ENCODE peak calls at places on chromosomes 11 and 22, in ten cellular contexts. V is heart right ventricle, B is esophagus muscularis mucosa, E is uterus, D is esophagus squamous epithelium, F is pancreas, P is heart left ventricle, U is cardiac fibroblast, K is tibial artery, H is type B pancreatic cell. A is an unnamed sample.
A peak's percentile ranks its signal among the peaks of the same experiment; 100 is the strongest.

GRCh38 chr11:114075343-114075610 is 15.8 kb downstream of the ZBTB16 start:
- DNase-seq in V (no peak), B (no peak), E (no peak), D (no peak), F (no peak), P (no peak), U (no peak), K (no peak), H (no peak), A (no peak)

GRCh38 chr11:19316434-19316833 is 75.7 kb upstream of the E2F8 start:
- DNase-seq in V (peak; percentile 42), B (peak; percentile 92), E (no peak), D (no peak), F (no peak), P (peak; percentile 39), U (peak; percentile 78), K (peak; percentile 73), H (no peak), A (no peak)

GRCh38 chr22:47129902-47130301 is 367.5 kb downstream of the TBC1D22A start:
- DNase-seq in V (no peak), B (no peak), E (no peak), D (no peak), F (no peak), P (no peak), U (no peak), K (peak; percentile 53), H (no peak), A (peak; percentile 81)

GRCh38 chr11:19279455-19279854 is 38.7 kb upstream of the E2F8 start:
- DNase-seq in V (no peak), B (no peak), E (no peak), D (no peak), F (no peak), P (no peak), U (no peak), K (no peak), H (no peak), A (no peak)

GRCh38 chr22:30262917-30263741 is 3.5 kb downstream of the OSM start:
- DNase-seq in V (peak; percentile 76), B (no peak), E (peak; percentile 74), D (no peak), F (peak; percentile 76), P (peak; percentile 75), U (peak; percentile 72), K (peak; percentile 79), H (peak; percentile 87), A (peak; percentile 53)

GRCh38 chr11:28757725-28758515 is 649.7 kb downstream of the METTL15 start:
- DNase-seq in V (no peak), B (no peak), E (no peak), D (no peak), F (no peak), P (no peak), U (peak; percentile 88), K (no peak), H (no peak), A (peak; percentile 46)

GRCh38 chr11:128042290-128042751 is 545.0 kb downstream of the ETS1 start:
- DNase-seq in V (no peak), B (no peak), E (no peak), D (no peak), F (no peak), P (no peak), U (no peak), K (no peak), H (no peak), A (no peak)

GRCh38 chr11:46315033-46315738 is 32.1 kb upstream of the DGKZ start:
- DNase-seq in V (peak; percentile 57), B (no peak), E (peak; percentile 69), D (no peak), F (peak; percentile 72), P (peak; percentile 59), U (peak; percentile 86), K (no peak), H (no peak), A (peak; percentile 70)

GRCh38 chr11:111409915-111410314 is 30.8 kb upstream of the POU2AF1 start:
- DNase-seq in V (no peak), B (no peak), E (no peak), D (no peak), F (no peak), P (no peak), U (no peak), K (no peak), H (no peak), A (no peak)

GRCh38 chr22:20998411-20999336 is 3.2 kb downstream of the THAP7 start:
- DNase-seq in V (no peak), B (no peak), E (no peak), D (no peak), F (no peak), P (no peak), U (no peak), K (no peak), H (no peak), A (peak; percentile 36)

GRCh38 chr22:48367731-48368130 is 1459.9 kb downstream of the BRD1 start:
- DNase-seq in V (no peak), B (no peak), E (no peak), D (no peak), F (no peak), P (no peak), U (no peak), K (no peak), H (peak; percentile 54), A (no peak)

GRCh38 chr11:102637731-102638130 is 12.6 kb upstream of the MMP20 start:
- DNase-seq in V (no peak), B (no peak), E (no peak), D (no peak), F (no peak), P (no peak), U (peak; percentile 14), K (no peak), H (no peak), A (peak; percentile 26)

GRCh38 chr11:76783901-76784813 is 1.0 kb downstream of the TSKU start:
- DNase-seq in V (peak; percentile 61), B (no peak), E (peak; percentile 76), D (no peak), F (peak; percentile 66), P (peak; percentile 58), U (peak; percentile 64), K (peak; percentile 88), H (peak; percentile 87), A (peak; percentile 84)

GRCh38 chr11:12840871-12841516 is 166.8 kb downstream of the TEAD1 start:
- DNase-seq in V (no peak), B (no peak), E (no peak), D (no peak), F (no peak), P (no peak), U (no peak), K (no peak), H (no peak), A (peak; percentile 52)

GRCh38 chr22:23705358-23705757 is 14.5 kb downstream of the RGL4 start:
- DNase-seq in V (no peak), B (no peak), E (no peak), D (no peak), F (no peak), P (no peak), U (no peak), K (no peak), H (no peak), A (no peak)

DNA sequence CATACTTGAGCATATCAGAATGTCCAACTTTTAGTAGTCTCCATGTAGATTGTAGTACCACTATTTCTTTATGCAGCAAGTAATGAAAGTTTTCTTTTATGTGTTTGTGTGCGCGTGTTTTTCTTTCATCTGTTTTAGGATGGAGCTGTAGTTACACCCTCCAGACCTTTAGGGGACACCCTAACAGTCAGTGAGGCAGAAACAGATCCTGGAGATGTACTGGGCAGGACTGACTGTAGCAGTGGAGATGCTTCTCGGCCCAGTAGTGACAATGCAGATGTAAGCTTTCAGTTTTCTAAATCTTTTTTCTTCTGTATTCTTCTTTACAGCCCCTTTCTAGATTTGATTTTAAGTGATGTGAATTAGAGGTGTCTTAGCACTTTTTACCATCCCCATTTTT is 79.9 kb upstream of the GRIK4 start:
- DNase-seq in V (no peak), B (no peak), E (no peak), D (no peak), F (no peak), P (no peak), U (peak; percentile 63), K (no peak), H (no peak), A (peak; percentile 39)
- TF ChIP-seq CTCF in V (peak; percentile 29), B (no peak), E (no peak), D (peak; percentile 18), F (no peak), P (peak; percentile 35), U (peak; percentile 36), K (no peak), H (peak; percentile 18), A (peak; percentile 49)

GRCh38 chr11:123235117-123235686 is 40.2 kb upstream of the CLMP start:
- DNase-seq in V (peak; percentile 53), B (no peak), E (peak; percentile 66), D (no peak), F (peak; percentile 60), P (peak; percentile 39), U (peak; percentile 44), K (no peak), H (no peak), A (no peak)
- TF ChIP-seq CTCF in V (peak; percentile 55), B (peak; percentile 51), E (no peak), D (peak; percentile 28), F (peak; percentile 26), P (peak; percentile 50), U (peak; percentile 67), K (peak; percentile 31), H (peak; percentile 64), A (peak; percentile 48)

DNA sequence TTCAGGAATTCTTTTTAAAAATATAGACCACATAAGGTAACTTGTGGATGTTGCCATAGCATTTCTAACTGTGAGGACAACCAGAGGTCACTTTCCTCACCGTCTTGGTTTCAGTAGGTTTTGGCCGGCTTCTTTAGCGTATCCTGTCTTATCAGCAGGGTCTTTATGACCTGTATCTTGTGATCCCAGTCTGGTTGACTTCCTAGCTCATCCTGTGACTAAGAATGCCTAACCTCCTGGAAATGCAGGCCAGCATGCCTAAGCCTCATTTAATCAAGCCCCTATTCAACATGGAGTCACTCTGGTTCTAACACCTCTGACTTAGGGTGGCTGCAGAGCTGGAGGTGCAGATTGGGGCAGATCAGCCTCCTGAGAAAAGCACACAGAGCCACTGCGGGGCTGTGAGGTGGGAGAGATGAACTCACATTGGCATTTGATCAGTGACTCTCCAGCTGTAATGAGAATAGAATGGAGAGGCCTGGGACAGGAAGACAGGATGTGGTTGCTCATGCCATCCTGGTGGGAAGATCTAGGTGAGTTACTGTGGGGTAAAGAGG is 41.1 kb upstream of the TOP3B start:
- DNase-seq in V (no peak), B (no peak), E (no peak), D (no peak), F (no peak), P (no peak), U (no peak), K (no peak), H (no peak), A (no peak)
- TF ChIP-seq CTCF in V (no peak), B (no peak), E (no peak), D (no peak), F (no peak), P (no peak), U (no peak), K (no peak), H (no peak), A (no peak)

DNA sequence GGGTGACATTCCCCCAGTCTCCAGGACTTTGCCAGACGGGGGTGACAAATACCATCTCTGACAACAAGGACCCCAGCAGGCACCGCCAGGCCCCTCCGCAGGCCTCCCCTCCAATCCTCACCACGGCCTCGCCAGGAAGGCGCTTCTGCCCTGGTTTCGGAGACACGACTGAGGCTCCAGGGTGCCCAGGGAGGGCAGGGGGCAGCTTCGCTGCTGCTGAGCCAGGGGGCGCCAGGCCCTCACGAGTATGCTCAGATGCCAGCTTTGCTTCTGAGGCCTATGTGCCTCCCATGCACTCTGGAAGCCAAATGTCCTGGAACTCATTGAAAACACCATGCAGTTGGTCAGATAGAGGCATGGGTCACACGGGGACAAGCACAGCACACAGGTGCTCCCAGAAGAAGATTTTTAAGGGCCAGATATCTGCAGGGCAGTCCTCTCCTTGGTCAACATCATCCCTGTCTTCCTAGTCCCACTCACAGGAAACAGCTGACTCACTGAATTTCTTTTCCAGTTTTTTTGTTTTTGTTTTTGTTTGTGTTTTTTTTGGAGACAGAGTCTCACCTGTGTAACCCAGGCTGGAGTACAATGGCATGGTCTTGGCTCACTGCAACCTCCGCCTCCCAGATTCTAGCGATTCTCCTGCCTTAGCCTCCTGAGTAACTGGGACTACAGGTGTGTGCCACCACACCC is 19.9 kb downstream of the BID start:
- DNase-seq in V (no peak), B (no peak), E (no peak), D (no peak), F (no peak), P (no peak), U (no peak), K (no peak), H (no peak), A (no peak)
- TF ChIP-seq CTCF in V (peak; percentile 37), B (no peak), E (no peak), D (no peak), F (no peak), P (peak; percentile 37), U (peak; percentile 26), K (no peak), H (peak; percentile 34), A (peak; percentile 28)

A was measured in epithelial cell of esophagus.